ENCODE peak calls at places on chromosomes 4 and X, in nine cellular contexts. A, K, N, U, J, B, I, R and S are unnamed samples.

GRCh38 chrX:12921886-12922599 is 15.6 kb downstream of the TLR8 start:
- DNase-seq in A (no peak), K (no peak), N (no peak), U (no peak), J (no peak), B (peak; percentile 4), I (no peak), R (no peak), S (no peak)

GRCh38 chr4:184746532-184746870 is 12.6 kb upstream of the CENPU start:
- DNase-seq in A (no peak), K (no peak), N (no peak), U (no peak), J (peak; percentile 81), B (peak; percentile 98), I (peak; percentile 74), R (peak; percentile 66), S (no peak)

GRCh38 chrX:119676949-119677653 is 15.9 kb downstream of the SEPTIN6 start:
- DNase-seq in A (no peak), K (no peak), N (no peak), U (no peak), J (no peak), B (no peak), I (no peak), R (no peak), S (no peak)

GRCh38 chr4:7727727-7728126 is 211.9 kb downstream of the AFAP1 start:
- DNase-seq in A (no peak), K (no peak), N (no peak), U (no peak), J (peak; percentile 60), B (peak; percentile 27), I (no peak), R (peak; percentile 21), S (no peak)

GRCh38 chrX:118534716-118535493 is 39.3 kb downstream of the DOCK11 start:
- DNase-seq in A (no peak), K (no peak), N (no peak), U (no peak), J (no peak), B (no peak), I (no peak), R (no peak), S (no peak)

GRCh38 chrX:40755291-40756249 is 20.2 kb upstream of the MED14 start:
- DNase-seq in A (no peak), K (no peak), N (no peak), U (no peak), J (peak; percentile 53), B (peak; percentile 37), I (peak; percentile 6), R (no peak), S (no peak)

GRCh38 chrX:24242649-24243556 is 71.0 kb downstream of the SUPT20HL2 start:
- DNase-seq in A (no peak), K (no peak), N (no peak), U (no peak), J (peak; percentile 56), B (peak; percentile 93), I (peak; percentile 62), R (peak; percentile 64), S (no peak)

GRCh38 chr4:11230888-11231287 is 197.8 kb downstream of the HS3ST1 start:
- DNase-seq in A (no peak), K (no peak), N (no peak), U (no peak), J (no peak), B (no peak), I (no peak), R (no peak), S (no peak)

GRCh38 chr4:182863501-182863900 is 53.7 kb downstream of the DCTD start:
- DNase-seq in A (no peak), K (no peak), N (no peak), U (no peak), J (no peak), B (no peak), I (no peak), R (no peak), S (no peak)

GRCh38 chr4:23654791-23655190 is 235.1 kb downstream of the PPARGC1A start:
- DNase-seq in A (no peak), K (no peak), N (no peak), U (no peak), J (no peak), B (no peak), I (no peak), R (peak; percentile 13), S (no peak)

GRCh38 chr4:813900-814299 is 12.0 kb downstream of the CPLX1 start:
- DNase-seq in A (no peak), K (no peak), N (no peak), U (no peak), J (no peak), B (no peak), I (no peak), R (no peak), S (no peak)

GRCh38 chrX:128781506-128781905 is 729.3 kb upstream of the ACTRT1 start:
- DNase-seq in A (peak; percentile 22), K (peak; percentile 8), N (no peak), U (no peak), J (no peak), B (no peak), I (peak; percentile 2), R (no peak), S (no peak)

GRCh38 chr4:125013891-125014290 is 300.9 kb upstream of the FAT4 start:
- DNase-seq in A (no peak), K (no peak), N (no peak), U (no peak), J (no peak), B (peak; percentile 6), I (no peak), R (peak; percentile 9), S (no peak)

GRCh38 chr4:70816894-70817293 is 22.8 kb downstream of the GRSF1 start:
- DNase-seq in A (no peak), K (no peak), N (no peak), U (no peak), J (no peak), B (no peak), I (no peak), R (no peak), S (no peak)

GRCh38 chr4:153916273-153916755 is 127.4 kb upstream of the SFRP2 start:
- DNase-seq in A (peak; percentile 69), K (peak; percentile 54), N (no peak), U (no peak), J (no peak), B (no peak), I (no peak), R (no peak), S (no peak)

GRCh38 chrX:74178536-74178935 is 125.4 kb upstream of the ZCCHC13 start:
- DNase-seq in A (no peak), K (no peak), N (no peak), U (no peak), J (no peak), B (no peak), I (no peak), R (no peak), S (no peak)

GRCh38 chr4:8665406-8666360 is 73.1 kb downstream of the CPZ start:
- DNase-seq in A (no peak), K (no peak), N (no peak), U (no peak), J (no peak), B (no peak), I (no peak), R (peak; percentile 19), S (no peak)

GRCh38 chr4:144732584-144733130 is 86.7 kb downstream of the HHIP start:
- DNase-seq in A (no peak), K (no peak), N (no peak), U (no peak), J (no peak), B (no peak), I (no peak), R (peak; percentile 44), S (no peak)